ENCODE peak calls at places on chromosomes 11 and 22, in four cellular contexts. W is AG04450, U is pancreas, E is AG09319. Y is an unnamed sample.

GRCh38 chr11:117830674-117831351 is 6.3 kb upstream of the FXYD2 start:
- DNase-seq in W (no peak), U (no peak), E (no peak), Y (no peak)

GRCh38 chr11:124402326-124402922 is 3.6 kb upstream of the OR8B3 start:
- DNase-seq in W (peak; percentile 74), U (peak; percentile 29), E (peak; percentile 69), Y (peak; percentile 52)

GRCh38 chr11:110355011-110355744 is 58.8 kb upstream of the RDX start:
- DNase-seq in W (no peak), U (no peak), E (no peak), Y (no peak)

GRCh38 chr11:57116654-57117053 is 65.1 kb upstream of the LRRC55 start:
- DNase-seq in W (peak; percentile 18), U (peak; percentile 11), E (peak; percentile 15), Y (peak; percentile 61)

GRCh38 chr11:65580756-65581155 is 4.9 kb downstream of the EHBP1L1 start:
- DNase-seq in W (no peak), U (no peak), E (no peak), Y (no peak)

GRCh38 chr11:45147871-45148270 is 1.4 kb downstream of the PRDM11 start:
- DNase-seq in W (no peak), U (no peak), E (no peak), Y (no peak)

GRCh38 chr11:19848219-19848618 is 135.6 kb downstream of the NAV2 start:
- DNase-seq in W (no peak), U (no peak), E (no peak), Y (no peak)

GRCh38 chr22:49657275-49657973 is 170.2 kb downstream of the BRD1 start:
- DNase-seq in W (no peak), U (no peak), E (no peak), Y (no peak)

GRCh38 chr22:24753919-24754318 is 20.6 kb downstream of the PIWIL3 start:
- DNase-seq in W (no peak), U (no peak), E (no peak), Y (no peak)

GRCh38 chr11:85752890-85753581 is 57.9 kb downstream of the SYTL2 start:
- DNase-seq in W (no peak), U (no peak), E (no peak), Y (no peak)

GRCh38 chr22:22165936-22166710 is 78.5 kb upstream of the VPREB1 start:
- DNase-seq in W (no peak), U (no peak), E (no peak), Y (no peak)

GRCh38 chr11:127470485-127470884 is 469.9 kb upstream of the KIRREL3 start:
- DNase-seq in W (no peak), U (no peak), E (no peak), Y (no peak)

GRCh38 chr11:122020902-122021301 is 95.1 kb downstream of the BLID start:
- DNase-seq in W (no peak), U (no peak), E (no peak), Y (peak; percentile 5)

DNA sequence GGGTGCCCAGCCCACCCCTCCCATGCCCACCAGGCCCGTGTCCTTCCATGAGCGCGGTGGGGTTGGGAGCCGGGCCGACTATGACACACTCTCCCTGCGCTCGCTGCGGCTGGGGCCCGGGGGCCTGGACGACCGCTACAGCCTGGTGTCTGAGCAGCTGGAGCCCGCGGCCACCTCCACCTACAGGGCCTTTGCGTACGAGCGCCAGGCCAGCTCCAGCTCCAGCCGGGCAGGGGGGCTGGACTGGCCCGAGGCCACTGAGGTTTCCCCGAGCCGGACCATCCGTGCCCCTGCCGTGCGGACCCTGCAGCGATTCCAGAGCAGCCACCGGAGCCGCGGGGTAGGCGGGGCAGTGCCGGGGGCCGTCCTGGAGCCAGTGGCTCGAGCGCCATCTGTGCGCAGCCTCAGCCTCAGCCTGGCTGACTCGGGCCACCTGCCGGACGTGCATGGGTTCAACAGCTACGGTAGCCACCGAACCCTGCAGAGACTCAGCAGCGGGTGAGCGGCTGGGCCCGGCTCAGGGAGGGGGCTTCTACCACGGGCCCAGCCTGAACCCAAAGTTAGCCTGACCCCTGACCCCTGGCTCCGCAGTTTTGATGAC is 3.0 kb downstream of the PKP3 start:
- DNase-seq in W (no peak), U (no peak), E (peak; percentile 16), Y (no peak)
- TF ChIP-seq CTCF in W (peak; percentile 43), U (no peak), E (peak; percentile 62), Y (no peak)

GRCh38 chr11:88484873-88485621 is 147.5 kb upstream of the CTSC start:
- DNase-seq in W (no peak), U (no peak), E (no peak), Y (peak; percentile 8)
- TF ChIP-seq CTCF in W (peak; percentile 61), U (peak; percentile 48), E (peak; percentile 53), Y (peak; percentile 55)

DNA sequence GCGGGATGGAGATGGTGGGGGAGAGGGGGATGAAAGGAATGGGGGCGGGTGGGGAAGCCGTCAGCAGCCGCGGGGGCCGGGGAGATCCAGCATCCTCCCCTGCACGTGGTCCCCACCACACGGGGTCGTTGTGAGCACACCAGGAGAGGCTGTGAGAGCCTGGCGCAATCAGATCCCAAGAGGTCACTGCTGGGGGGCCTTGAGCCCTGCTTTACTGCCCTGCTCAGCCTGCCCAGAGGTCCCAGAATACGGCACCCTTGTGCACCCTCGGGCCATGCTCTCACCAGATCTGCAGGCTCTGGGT is 7.4 kb downstream of the CABP7 start:
- DNase-seq in W (no peak), U (no peak), E (no peak), Y (no peak)
- TF ChIP-seq CTCF in W (peak; percentile 47), U (no peak), E (peak; percentile 44), Y (peak; percentile 11)

GRCh38 chr22:29328566-29329500 is 13.3 kb upstream of the RASL10A start:
- DNase-seq in W (no peak), U (no peak), E (no peak), Y (no peak)
- TF ChIP-seq CTCF in W (no peak), U (no peak), E (no peak), Y (no peak)

DNA sequence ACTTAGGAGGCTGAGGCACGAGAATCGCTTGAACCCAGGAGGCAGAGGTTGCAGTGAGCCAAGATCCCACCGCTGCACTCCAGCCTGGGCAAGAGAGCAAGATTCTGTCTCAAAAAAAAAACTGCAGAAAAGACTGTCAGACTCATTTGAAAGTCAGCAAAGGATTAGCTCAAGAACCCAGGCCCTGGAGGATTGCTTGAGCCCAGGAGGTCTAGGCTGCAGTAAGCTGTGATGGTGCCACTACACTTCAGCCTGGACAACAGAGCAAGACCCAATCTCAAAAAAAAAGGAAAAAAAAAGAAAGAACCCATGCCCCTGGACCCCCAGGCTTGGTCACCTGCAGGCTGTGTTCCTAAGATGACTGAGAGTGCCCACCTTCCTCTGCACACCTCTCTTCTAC is 16.2 kb downstream of the LIF start:
- DNase-seq in W (no peak), U (no peak), E (no peak), Y (no peak)
- TF ChIP-seq CTCF in W (no peak), U (no peak), E (no peak), Y (no peak)

DNA sequence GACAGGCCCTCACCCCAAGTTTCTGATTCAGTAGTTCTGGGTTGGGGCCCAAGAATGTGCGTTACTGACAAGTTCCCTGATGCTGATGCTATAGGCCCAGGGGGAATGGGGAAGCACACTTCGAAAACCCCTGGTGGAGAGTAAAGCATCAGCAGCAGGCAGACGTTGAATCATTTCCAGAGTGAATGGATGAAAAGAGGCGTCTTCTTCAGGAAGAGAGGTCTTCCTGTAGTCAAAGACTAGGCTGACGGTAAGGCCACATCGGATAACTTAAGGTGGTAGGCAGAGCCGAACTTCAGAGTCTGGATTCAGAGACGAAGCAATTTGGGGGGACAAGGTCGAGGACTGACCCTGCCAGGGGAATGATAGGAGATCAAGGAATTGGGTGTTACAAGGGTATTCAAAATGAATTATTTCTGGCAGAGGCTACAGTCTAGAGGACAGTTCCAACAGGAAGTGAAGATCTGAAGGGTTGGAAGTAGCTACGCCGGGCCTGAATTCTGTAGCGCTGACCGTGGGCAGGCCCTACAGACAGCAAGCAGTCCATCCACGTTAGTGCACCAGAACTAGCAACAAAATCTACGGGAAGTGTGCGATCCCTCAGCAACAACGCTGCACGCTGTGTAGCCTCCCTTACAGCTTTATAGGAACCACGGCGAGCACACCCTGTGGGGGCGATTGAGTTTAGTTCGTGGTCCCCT is 862 bp upstream of the CENATAC start:
- DNase-seq in W (no peak), U (no peak), E (no peak), Y (no peak)
- TF ChIP-seq CTCF in W (peak; percentile 48), U (no peak), E (peak; percentile 3), Y (no peak)

GRCh38 chr11:120168960-120169681 is 31.2 kb upstream of the TRIM29 start:
- DNase-seq in W (no peak), U (peak; percentile 66), E (no peak), Y (peak; percentile 78)
- TF ChIP-seq CTCF in W (peak; percentile 62), U (peak; percentile 97), E (peak; percentile 40), Y (peak; percentile 93)

DNA sequence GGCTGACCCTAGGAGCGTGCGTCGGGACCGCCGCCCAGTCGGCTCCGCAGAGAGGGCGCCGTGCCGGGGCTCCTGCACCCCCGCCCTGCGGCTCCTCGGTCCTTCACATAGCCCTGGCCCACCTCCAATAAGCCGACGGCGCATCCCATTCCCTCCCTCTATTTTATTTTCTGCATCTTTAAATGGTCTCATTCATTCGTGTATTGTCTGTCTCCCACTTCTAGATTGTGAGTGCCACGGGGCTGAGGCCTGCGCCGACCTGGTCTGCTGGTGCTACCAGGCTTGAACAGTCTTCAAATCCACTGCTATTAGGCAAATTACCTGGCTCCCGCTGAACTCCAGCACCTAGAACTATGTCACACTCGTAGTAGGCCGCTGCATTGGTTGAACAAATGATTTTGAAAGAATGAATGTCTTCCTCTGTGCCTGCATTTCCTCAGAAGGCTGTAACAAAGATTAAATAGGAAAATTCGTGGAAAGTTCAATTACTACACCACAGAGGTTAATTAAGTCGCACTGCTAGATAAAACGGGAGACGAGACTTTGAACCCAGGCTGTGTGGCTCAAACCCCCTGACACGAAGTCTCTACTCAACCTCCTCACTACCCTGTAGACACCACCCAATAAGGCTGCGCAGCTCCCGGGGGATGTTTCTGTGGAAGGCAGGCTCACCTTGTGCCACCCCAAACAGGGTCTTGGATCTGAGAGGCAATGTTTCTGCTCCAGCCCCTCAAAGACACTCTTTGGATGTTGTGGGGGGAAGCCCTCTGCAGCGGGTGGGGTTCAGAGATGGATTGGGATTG is 1.2 kb upstream of the PPP1R14B start:
- DNase-seq in W (no peak), U (no peak), E (no peak), Y (no peak)
- TF ChIP-seq CTCF in W (no peak), U (no peak), E (no peak), Y (no peak)